ENCODE peak calls at places on chromosomes 7 and 10, in eight cellular contexts. Y, G, V, U, J, C, O and B are unnamed samples.

GRCh38 chr7:36602975-36603887 is 121.1 kb downstream of the AOAH start:
- DNase-seq in Y (no peak), G (no peak), V (no peak), U (no peak), J (no peak), C (no peak), O (no peak), B (no peak)

GRCh38 chr7:32588657-32589056 is 93.4 kb downstream of the AVL9 start:
- DNase-seq in Y (no peak), G (peak; percentile 86), V (peak; percentile 35), U (no peak), J (peak; percentile 80), C (peak; percentile 88), O (no peak), B (peak; percentile 83)

GRCh38 chr7:75743455-75743859 is 4.7 kb upstream of the HIP1 start:
- DNase-seq in Y (no peak), G (peak; percentile 44), V (no peak), U (peak; percentile 65), J (no peak), C (peak; percentile 56), O (no peak), B (peak; percentile 44)

GRCh38 chr10:112424658-112425057 is 22.1 kb downstream of the ZDHHC6 start:
- DNase-seq in Y (no peak), G (no peak), V (no peak), U (no peak), J (no peak), C (no peak), O (no peak), B (no peak)

GRCh38 chr10:43199684-43200537 is 61.7 kb downstream of the CSGALNACT2 start:
- DNase-seq in Y (no peak), G (no peak), V (no peak), U (no peak), J (no peak), C (no peak), O (no peak), B (no peak)

GRCh38 chr7:85186521-85187241 is at the start of gene SEMA3D:
- DNase-seq in Y (peak; percentile 51), G (peak; percentile 97), V (peak; percentile 75), U (peak; percentile 90), J (peak; percentile 88), C (peak; percentile 75), O (peak; percentile 9), B (peak; percentile 87)

GRCh38 chr10:102676916-102677315 is 32.6 kb downstream of the TRIM8 start:
- DNase-seq in Y (no peak), G (no peak), V (no peak), U (no peak), J (no peak), C (no peak), O (no peak), B (no peak)

GRCh38 chr7:132709971-132710567 is 133.8 kb upstream of the PLXNA4 start:
- DNase-seq in Y (no peak), G (peak; percentile 77), V (peak; percentile 25), U (no peak), J (peak; percentile 52), C (peak; percentile 57), O (no peak), B (peak; percentile 61)

GRCh38 chr7:9200666-9201065 is 767.3 kb downstream of the NXPH1 start:
- DNase-seq in Y (no peak), G (no peak), V (no peak), U (no peak), J (no peak), C (no peak), O (no peak), B (no peak)

GRCh38 chr10:50637003-50637579 is 13.3 kb upstream of the SGMS1 start:
- DNase-seq in Y (no peak), G (peak; percentile 38), V (no peak), U (no peak), J (peak; percentile 10), C (peak; percentile 34), O (no peak), B (no peak)

GRCh38 chr7:128003179-128003578 is 28.1 kb downstream of the LRRC4 start:
- DNase-seq in Y (no peak), G (no peak), V (no peak), U (no peak), J (no peak), C (no peak), O (no peak), B (no peak)

GRCh38 chr10:35191523-35191922 is 64.9 kb downstream of the CREM start:
- DNase-seq in Y (no peak), G (peak; percentile 45), V (no peak), U (no peak), J (no peak), C (peak; percentile 32), O (no peak), B (peak; percentile 51)

GRCh38 chr10:35195361-35196306 is 69.0 kb downstream of the CREM start:
- DNase-seq in Y (peak; percentile 41), G (peak; percentile 96), V (peak; percentile 95), U (peak; percentile 73), J (peak; percentile 98), C (peak; percentile 99), O (peak; percentile 53), B (peak; percentile 97)

GRCh38 chr10:35192645-35193249 is 66.1 kb downstream of the CREM start:
- DNase-seq in Y (no peak), G (peak; percentile 52), V (no peak), U (no peak), J (no peak), C (no peak), O (no peak), B (peak; percentile 41)

GRCh38 chr10:35194471-35194870 is 67.8 kb downstream of the CREM start:
- DNase-seq in Y (no peak), G (peak; percentile 41), V (no peak), U (no peak), J (no peak), C (no peak), O (no peak), B (no peak)

DNA sequence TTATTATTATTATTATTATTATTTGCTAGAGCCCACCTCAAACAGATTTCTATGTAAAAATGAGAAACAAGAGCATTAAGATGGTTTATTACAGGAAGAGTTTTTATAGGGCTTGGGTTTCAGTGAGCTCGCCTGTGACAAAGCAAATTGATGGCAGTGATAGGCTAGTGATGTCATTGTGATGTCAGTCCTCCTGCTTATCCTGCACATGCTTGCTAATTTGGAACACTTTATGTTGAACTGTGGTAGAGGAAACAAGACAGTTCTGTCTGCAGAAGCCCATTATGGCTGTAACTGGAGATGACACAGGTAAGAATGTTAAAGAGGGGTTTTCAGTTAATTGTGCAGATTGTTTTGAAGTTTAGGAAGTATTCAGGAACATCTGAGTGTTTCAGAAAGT is 68.3 kb downstream of the CREM start:
- DNase-seq in Y (no peak), G (peak; percentile 55), V (peak; percentile 79), U (no peak), J (peak; percentile 71), C (peak; percentile 79), O (no peak), B (peak; percentile 78)
- H3K4me3 ChIP-seq in Y (peak overlapping the region; percentile 67), G (peak overlapping the region; percentile 69), V (peak overlapping the region; percentile 50), U (peak overlapping the region; percentile 96), J (peak overlapping the region; percentile 49), C (peak overlapping the region; percentile 57), O (peak overlapping the region; percentile 68), B (peak overlapping the region; percentile 35)

DNA sequence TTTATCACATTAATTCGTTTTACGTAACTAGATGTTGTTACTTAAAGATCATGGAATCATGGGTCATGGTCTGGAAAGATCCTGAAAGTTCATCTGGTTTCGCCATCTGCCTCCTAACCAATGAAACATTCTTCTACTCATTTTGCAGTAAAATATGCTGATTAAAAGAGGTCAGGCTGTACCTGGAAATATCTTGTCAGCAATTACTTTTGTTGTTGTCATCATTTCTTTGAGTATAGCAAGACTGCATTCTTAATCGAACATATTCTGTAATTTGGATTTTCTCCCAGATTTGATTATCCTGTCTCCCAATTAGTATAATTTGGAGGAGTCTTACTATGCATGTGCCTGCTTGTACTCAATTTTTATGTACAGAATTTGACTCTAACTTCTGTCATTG is 833.7 kb downstream of the GRM8 start:
- DNase-seq in Y (no peak), G (no peak), V (no peak), U (no peak), J (no peak), C (no peak), O (no peak), B (no peak)
- H3K4me3 ChIP-seq in Y (no peak overlapping the region), G (no peak overlapping the region), V (no peak overlapping the region), U (no peak overlapping the region), J (no peak overlapping the region), C (no peak overlapping the region), O (no peak overlapping the region), B (no peak overlapping the region)

GRCh38 chr10:26334932-26335573 is 103.1 kb upstream of the APBB1IP start:
- DNase-seq in Y (peak; percentile 20), G (peak; percentile 47), V (peak; percentile 81), U (peak; percentile 50), J (peak; percentile 55), C (peak; percentile 68), O (no peak), B (peak; percentile 68)

GRCh38 chr10:26336979-26337378 is 101.2 kb upstream of the APBB1IP start:
- DNase-seq in Y (no peak), G (no peak), V (no peak), U (no peak), J (no peak), C (no peak), O (no peak), B (no peak)

GRCh38 chr10:26334232-26334931 is 103.8 kb upstream of the APBB1IP start:
- DNase-seq in Y (no peak), G (no peak), V (no peak), U (no peak), J (no peak), C (no peak), O (no peak), B (no peak)

GRCh38 chr10:26331376-26331775 is 106.8 kb upstream of the APBB1IP start:
- DNase-seq in Y (no peak), G (no peak), V (no peak), U (no peak), J (no peak), C (peak; percentile 33), O (no peak), B (no peak)

DNA sequence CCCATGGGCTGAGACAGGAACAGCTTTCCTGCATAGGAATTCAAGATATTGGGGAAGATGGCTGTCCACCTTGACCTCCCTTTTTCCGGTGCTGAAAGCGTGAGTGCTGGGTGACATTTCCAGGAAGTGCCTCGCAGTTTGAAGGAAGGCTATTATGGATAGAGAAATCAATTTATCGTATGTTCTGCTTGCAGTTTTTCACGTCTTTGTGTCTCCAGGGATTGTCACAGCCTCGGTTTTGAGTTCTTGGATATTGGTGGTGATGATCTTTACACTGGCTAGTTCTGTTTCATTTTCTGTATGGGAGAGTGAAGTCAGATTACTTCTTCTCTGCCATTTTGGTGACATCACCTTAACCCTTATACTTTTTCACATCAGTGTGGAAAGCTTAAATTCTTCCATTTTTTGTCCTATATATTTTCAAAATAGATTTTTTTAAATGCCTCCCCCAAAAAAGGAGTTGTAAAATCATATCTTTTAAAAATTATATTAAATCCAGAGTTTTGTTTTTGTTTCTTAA is 102.5 kb upstream of the APBB1IP start:
- DNase-seq in Y (no peak), G (no peak), V (no peak), U (no peak), J (no peak), C (no peak), O (no peak), B (no peak)
- H3K4me3 ChIP-seq in Y (peak overlapping the region; percentile 33), G (no peak overlapping the region), V (no peak overlapping the region), U (no peak overlapping the region), J (no peak overlapping the region), C (no peak overlapping the region), O (peak overlapping the region; percentile 35), B (no peak overlapping the region)

DNA sequence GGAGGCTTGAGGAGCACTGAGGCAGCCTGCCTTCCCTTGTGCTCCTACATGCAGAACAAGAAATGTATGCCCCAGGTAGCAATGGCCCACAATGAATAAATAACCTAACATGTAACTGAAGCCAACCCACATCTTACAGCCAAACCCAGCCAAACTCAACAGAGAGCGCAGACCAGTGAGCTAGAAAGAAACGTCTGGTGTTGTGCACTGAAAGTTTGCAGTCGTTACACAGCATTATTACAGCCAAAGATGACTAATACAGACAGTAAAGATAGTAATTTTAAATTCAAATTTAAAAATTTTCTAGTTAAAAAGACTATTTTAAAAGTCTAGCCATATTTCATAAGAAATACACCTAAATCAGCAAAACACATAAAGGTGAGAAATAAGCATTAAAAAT is 11.2 kb downstream of the USP6NL start:
- DNase-seq in Y (no peak), G (no peak), V (no peak), U (no peak), J (no peak), C (no peak), O (no peak), B (no peak)
- H3K4me3 ChIP-seq in Y (no peak overlapping the region), G (no peak overlapping the region), V (no peak overlapping the region), U (no peak overlapping the region), J (no peak overlapping the region), C (no peak overlapping the region), O (no peak overlapping the region), B (no peak overlapping the region)